ENCODE peak calls at places on chromosomes 2 and 18, in four cellular contexts. A, R, F and D are unnamed samples.

GRCh38 chr2:58834404-58834803 is 593.3 kb upstream of the FANCL start:
- DNase-seq in A (peak), R (peak), F (peak), D (peak)

GRCh38 chr18:78731423-78732032 is 248.1 kb upstream of the SALL3 start:
- DNase-seq in A (no peak), R (no peak), F (no peak), D (no peak)

GRCh38 chr2:27024188-27024587 is 8.6 kb upstream of the TMEM214 start:
- DNase-seq in A (peak), R (no peak), F (peak), D (no peak)

GRCh38 chr2:67465623-67466022 is 68.5 kb downstream of the ETAA1 start:
- DNase-seq in A (no peak), R (no peak), F (no peak), D (no peak)

GRCh38 chr18:40810371-40810770 is 1144.7 kb upstream of the PIK3C3 start:
- DNase-seq in A (no peak), R (peak), F (no peak), D (no peak)

GRCh38 chr2:118112771-118113334 is 24.6 kb downstream of the INSIG2 start:
- DNase-seq in A (peak), R (peak), F (no peak), D (peak)

GRCh38 chr18:79368681-79369080 is 27.0 kb upstream of the NFATC1 start:
- DNase-seq in A (no peak), R (no peak), F (no peak), D (no peak)

GRCh38 chr18:64720781-64721464 is 572.0 kb upstream of the LINC00305 start:
- DNase-seq in A (no peak), R (no peak), F (peak), D (peak)

GRCh38 chr18:25298853-25299274 is 53.1 kb downstream of the ZNF521 start:
- DNase-seq in A (no peak), R (peak), F (no peak), D (no peak)

GRCh38 chr2:118133916-118134315 is 45.6 kb downstream of the INSIG2 start:
- DNase-seq in A (no peak), R (no peak), F (no peak), D (no peak)

GRCh38 chr2:68684197-68684596 is 40.8 kb downstream of the PROKR1 start:
- DNase-seq in A (no peak), R (no peak), F (no peak), D (no peak)

GRCh38 chr2:88074150-88074549 is 6.5 kb downstream of the SMYD1 start:
- DNase-seq in A (no peak), R (no peak), F (no peak), D (no peak)

GRCh38 chr18:3340682-3341097 is 78.8 kb downstream of the MYL12B start:
- DNase-seq in A (no peak), R (peak), F (no peak), D (no peak)

GRCh38 chr18:50307738-50308470 is 20.4 kb upstream of the CXXC1 start:
- DNase-seq in A (peak), R (peak), F (peak), D (peak)
- TF ChIP-seq USF2 in A (no peak), R (peak), F (peak), D (no peak)

GRCh38 chr18:37385846-37386435 is 179.7 kb downstream of the CELF4 start:
- DNase-seq in A (peak), R (peak), F (no peak), D (peak)
- TF ChIP-seq USF2 in A (no peak), R (no peak), F (no peak), D (no peak)

DNA sequence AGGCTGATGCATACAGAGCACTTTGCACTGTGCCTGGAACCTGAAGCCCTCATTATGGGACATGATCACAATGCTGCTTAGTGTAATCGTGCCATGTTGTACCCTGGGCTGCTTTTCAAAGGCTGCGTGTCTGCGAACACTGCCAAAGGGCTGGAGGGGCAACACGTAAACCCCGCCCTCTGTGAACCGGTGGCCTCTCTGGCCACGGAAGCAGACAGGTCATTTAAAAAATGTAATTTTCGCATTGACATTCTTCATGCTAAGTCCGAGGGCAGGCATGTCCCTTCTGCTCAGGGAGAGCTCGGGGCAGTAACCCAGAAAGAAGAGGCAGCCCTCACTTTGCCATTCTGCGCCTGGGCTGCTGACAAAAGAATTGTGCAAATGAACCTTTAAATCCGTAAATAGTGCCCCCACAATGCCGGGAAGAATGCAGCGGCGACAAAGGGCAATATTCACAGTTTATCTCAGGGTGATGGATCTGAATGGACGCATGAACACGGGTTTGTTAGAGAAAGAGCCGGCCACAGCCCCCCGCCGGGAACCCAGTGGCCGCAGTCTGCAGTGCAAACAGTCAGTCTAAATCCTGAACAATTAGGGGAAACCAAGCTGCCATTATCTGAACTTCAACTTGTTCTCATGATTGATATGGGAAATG is 226.1 kb downstream of the MYCN start:
- DNase-seq in A (no peak), R (no peak), F (no peak), D (no peak)
- TF ChIP-seq USF2 in A (no peak), R (no peak), F (no peak), D (no peak)

GRCh38 chr2:85801871-85802270 is 48.1 kb downstream of the ATOH8 start:
- DNase-seq in A (no peak), R (no peak), F (no peak), D (no peak)
- TF ChIP-seq USF2 in A (no peak), R (no peak), F (no peak), D (no peak)

DNA sequence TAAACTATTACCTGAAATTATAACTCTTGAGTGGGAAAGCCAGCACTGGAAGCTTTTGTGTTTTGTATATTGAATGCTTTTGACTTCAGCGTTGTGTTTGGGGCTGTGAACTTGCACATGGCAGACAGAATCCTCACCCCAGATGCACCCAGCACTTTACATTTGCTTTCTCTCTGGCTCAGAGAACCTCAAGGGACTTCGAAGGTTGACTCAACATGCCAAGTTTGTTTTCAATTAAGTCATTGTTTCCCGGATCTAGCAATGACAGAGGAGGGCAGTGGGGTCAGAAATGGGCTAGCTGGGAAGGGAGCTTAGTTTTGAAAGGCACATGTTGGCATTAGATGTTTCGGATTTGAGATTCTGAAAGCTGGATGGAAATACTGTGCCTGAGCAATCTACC is 22.4 kb downstream of the TET3 start:
- DNase-seq in A (no peak), R (peak), F (no peak), D (no peak)
- TF ChIP-seq USF2 in A (no peak), R (no peak), F (no peak), D (no peak)

DNA sequence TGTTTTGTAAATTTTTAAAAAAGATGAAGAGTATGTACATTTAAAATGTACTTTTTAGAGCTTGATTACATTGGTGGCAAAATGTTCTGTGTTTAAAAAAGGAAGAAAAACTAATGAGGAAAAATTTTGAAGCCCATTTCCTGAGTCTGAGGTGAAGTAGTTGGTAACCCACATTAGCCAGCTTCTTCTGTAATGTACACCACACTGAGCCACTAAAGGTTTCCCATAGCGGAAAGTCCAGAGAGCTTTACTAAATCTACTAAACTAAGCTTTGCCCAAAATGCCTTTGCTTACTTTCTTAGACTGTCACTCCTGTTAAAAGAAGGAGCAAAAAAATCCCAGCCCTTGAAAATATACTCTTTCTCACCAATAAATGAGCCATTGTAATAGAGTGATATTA is 804.8 kb upstream of the ZEB2 start:
- DNase-seq in A (no peak), R (no peak), F (no peak), D (no peak)
- TF ChIP-seq USF2 in A (no peak), R (no peak), F (no peak), D (no peak)

GRCh38 chr2:96918754-96919550 is 49.1 kb upstream of the SEMA4C start:
- DNase-seq in A (no peak), R (no peak), F (no peak), D (no peak)

GRCh38 chr2:96917008-96917575 is 47.2 kb upstream of the SEMA4C start:
- DNase-seq in A (no peak), R (no peak), F (no peak), D (no peak)

GRCh38 chr2:96918092-96918753 is 48.3 kb upstream of the SEMA4C start:
- DNase-seq in A (no peak), R (no peak), F (no peak), D (no peak)

GRCh38 chr2:96914332-96914731 is 44.5 kb upstream of the SEMA4C start:
- DNase-seq in A (no peak), R (peak), F (no peak), D (no peak)

GRCh38 chr2:96916156-96917007 is 46.5 kb upstream of the SEMA4C start:
- DNase-seq in A (no peak), R (no peak), F (no peak), D (no peak)
- TF ChIP-seq USF2 in A (no peak), R (no peak), F (no peak), D (no peak)

DNA sequence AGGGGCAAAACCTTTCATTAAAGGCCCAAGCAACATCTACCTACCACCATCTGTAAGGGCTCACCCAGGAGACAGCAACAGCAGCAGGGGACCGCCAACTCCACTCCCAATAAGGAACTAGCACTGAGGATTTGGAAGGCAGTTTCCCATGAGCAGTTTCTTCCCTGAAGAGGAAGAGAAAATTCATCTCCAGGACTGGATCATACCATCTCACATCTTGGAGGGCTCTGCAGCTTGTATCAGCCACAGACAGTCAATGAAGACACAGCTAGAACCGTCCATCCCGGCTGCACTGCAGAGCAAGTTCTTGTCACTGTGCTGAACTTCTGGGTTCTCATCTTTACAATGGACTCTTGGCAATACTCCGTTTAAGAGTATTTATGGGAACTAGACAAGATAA is 2.9 kb upstream of the GYPC start:
- DNase-seq in A (no peak), R (no peak), F (no peak), D (no peak)
- TF ChIP-seq USF2 in A (no peak), R (no peak), F (no peak), D (no peak)

GRCh38 chr2:192775461-192776262 is 580.9 kb upstream of the TMEFF2 start:
- DNase-seq in A (no peak), R (no peak), F (no peak), D (no peak)

GRCh38 chr2:192775011-192775410 is 580.3 kb upstream of the TMEFF2 start:
- DNase-seq in A (no peak), R (no peak), F (no peak), D (no peak)

DNA sequence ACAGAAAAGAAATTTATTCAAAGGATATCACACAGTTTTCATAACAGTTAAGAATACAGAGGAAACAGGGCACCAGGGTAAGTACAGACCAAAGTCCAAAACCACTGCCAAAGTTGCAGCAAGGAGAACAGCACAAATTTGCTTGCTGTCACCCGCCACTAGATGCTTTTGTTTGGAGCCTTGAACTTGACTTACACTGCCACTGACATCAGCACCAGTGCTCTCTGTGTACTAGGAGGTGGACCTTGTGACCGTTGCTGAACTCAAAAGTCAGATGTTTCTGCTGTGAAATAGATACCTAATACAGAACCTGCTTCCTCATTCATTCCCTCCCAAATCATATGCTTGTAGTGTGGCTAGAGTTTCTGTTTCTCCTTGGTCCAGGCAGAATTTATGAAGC is 578.3 kb upstream of the TMEFF2 start:
- DNase-seq in A (no peak), R (no peak), F (no peak), D (peak)
- TF ChIP-seq USF2 in A (no peak), R (no peak), F (no peak), D (no peak)

GRCh38 chr2:181813963-181814565 is 77.5 kb upstream of the ITPRID2 start:
- DNase-seq in A (peak), R (peak), F (no peak), D (no peak)
- TF ChIP-seq USF2 in A (no peak), R (no peak), F (no peak), D (no peak)